ENCODE peak calls at places on chromosomes 16 and 17, in six cellular contexts. U, D, A, S, F and Y are unnamed samples.

GRCh38 chr17:19383681-19384470 is 3.1 kb downstream of the MFAP4 start:
- DNase-seq in F (no peak), U (no peak), A (no peak), S (no peak), D (no peak), Y (no peak)

GRCh38 chr16:53775821-53776431 is 72.0 kb downstream of the FTO start:
- DNase-seq in S (no peak), A (no peak), D (peak), F (peak), U (no peak), Y (peak)

GRCh38 chr17:81528651-81529436 is 667 bp downstream of the FSCN2 start:
- DNase-seq in S (no peak), F (no peak), A (no peak), U (no peak), D (no peak), Y (no peak)

GRCh38 chr16:31090540-31090939 is 1.8 kb upstream of the PRSS53 start:
- DNase-seq in F (no peak), U (no peak), S (no peak), A (no peak), D (no peak), Y (no peak)

GRCh38 chr16:81443688-81444447 is 740 bp upstream of the CMIP start:
- DNase-seq in F (no peak), U (no peak), D (no peak), S (no peak), A (no peak), Y (no peak)

GRCh38 chr17:31155208-31155810 is 60.5 kb downstream of the NF1 start:
- DNase-seq in F (no peak), S (no peak), A (no peak), U (no peak), D (no peak), Y (no peak)

GRCh38 chr17:61579961-61580360 is 11.1 kb downstream of the NACA2 start:
- DNase-seq in U (no peak), A (no peak), F (peak), S (no peak), D (no peak), Y (no peak)

GRCh38 chr16:10616744-10617640 is 36.6 kb upstream of the EMP2 start:
- DNase-seq in U (no peak), F (peak), D (peak), A (no peak), S (peak), Y (peak)

GRCh38 chr17:57465551-57465950 is 209.2 kb downstream of the MSI2 start:
- DNase-seq in F (no peak), A (no peak), U (no peak), S (no peak), D (no peak), Y (no peak)

GRCh38 chr17:47305302-47305923 is 18.3 kb upstream of the EFCAB13 start:
- DNase-seq in D (peak), S (no peak), U (peak), F (peak), A (no peak), Y (no peak)

GRCh38 chr17:17565471-17566365 is 25.8 kb downstream of the PEMT start:
- DNase-seq in A (no peak), D (no peak), F (no peak), S (no peak), U (no peak), Y (no peak)

DNA sequence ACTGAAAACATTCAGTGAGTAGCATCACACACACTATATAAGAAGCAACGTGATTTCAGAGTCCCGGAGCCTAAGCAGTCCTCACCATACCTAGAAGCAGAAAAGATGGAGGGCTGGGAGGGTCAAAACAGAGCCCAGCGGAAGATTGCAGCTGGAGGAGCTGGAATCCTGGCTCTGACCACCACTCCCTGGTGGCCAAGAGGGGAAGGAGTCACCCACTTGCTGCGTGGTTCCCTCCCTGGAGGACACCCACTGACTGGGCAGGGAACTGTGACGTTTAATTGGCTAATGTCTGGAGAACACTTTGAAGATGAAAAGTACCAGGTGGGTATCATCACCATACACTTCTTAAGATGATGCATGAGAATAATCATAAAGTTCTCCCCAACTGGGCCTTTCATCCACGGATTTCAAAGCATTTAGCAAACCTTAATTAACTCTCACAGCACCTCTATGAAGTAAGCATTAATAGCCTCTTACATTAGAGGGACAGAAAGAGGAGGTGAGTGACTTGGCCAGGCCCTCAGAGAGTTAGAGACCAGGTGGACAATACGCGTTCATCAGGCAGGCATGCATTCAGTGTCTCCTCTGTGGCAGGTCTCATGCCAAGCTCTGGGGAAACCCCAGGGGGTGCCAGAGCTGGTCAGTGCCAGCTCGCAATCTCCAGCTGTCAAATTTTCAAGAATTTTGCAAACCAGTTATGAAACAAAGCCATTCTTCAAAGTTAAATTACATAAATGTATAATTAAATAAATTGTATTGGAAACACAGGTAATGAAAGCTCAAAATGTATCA is 137.9 kb downstream of the AXIN2 start:
- DNase-seq in U (no peak), S (no peak), A (no peak), D (no peak), F (no peak), Y (no peak)
- TF ChIP-seq MYC in U (no peak), S (no peak), A (no peak), D (no peak), F (no peak), Y (no peak)

GRCh38 chr16:79184464-79184863 is 416.1 kb downstream of the MAF start:
- DNase-seq in F (no peak), D (no peak), S (no peak), A (no peak), U (no peak), Y (no peak)

GRCh38 chr16:79182618-79183017 is 417.9 kb downstream of the MAF start:
- DNase-seq in F (no peak), U (no peak), A (no peak), D (no peak), S (no peak), Y (no peak)

GRCh38 chr16:79183571-79183970 is 417.0 kb downstream of the MAF start:
- DNase-seq in S (no peak), F (no peak), U (no peak), A (no peak), D (no peak), Y (no peak)

GRCh38 chr16:79185681-79186080 is 414.9 kb downstream of the MAF start:
- DNase-seq in S (no peak), D (no peak), U (no peak), F (no peak), A (no peak), Y (no peak)

GRCh38 chr16:79181419-79181818 is 419.1 kb downstream of the MAF start:
- DNase-seq in D (no peak), F (no peak), U (no peak), S (no peak), A (no peak), Y (no peak)
- H3K4me3 ChIP-seq in D (no peak), F (no peak), U (no peak), S (no peak), A (no peak), Y (no peak)

DNA sequence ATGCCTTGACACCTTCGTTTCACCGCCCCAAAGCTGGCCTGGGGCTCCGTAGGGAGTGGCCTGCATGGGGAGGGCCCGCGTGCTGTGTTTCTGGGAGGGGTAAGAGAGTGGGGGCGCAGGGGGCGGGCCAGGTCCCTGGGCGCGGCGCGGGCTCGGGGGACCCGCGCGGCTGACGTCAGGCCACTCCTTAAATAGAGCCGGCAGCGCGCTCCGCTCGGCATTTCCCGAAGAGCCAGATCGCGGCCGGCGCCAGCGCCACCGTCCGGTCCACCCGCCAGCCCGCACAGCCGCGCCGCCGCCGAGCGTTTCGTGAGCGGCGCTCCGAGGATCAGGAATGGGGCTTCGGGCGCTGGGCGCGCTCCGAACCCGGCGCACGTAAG is at the start of gene HS3ST2:
- DNase-seq in S (no peak), F (no peak), A (no peak), U (no peak), D (no peak), Y (no peak)
- TF ChIP-seq MYC in S (no peak), F (no peak), A (no peak), U (no peak), D (no peak), Y (no peak)

DNA sequence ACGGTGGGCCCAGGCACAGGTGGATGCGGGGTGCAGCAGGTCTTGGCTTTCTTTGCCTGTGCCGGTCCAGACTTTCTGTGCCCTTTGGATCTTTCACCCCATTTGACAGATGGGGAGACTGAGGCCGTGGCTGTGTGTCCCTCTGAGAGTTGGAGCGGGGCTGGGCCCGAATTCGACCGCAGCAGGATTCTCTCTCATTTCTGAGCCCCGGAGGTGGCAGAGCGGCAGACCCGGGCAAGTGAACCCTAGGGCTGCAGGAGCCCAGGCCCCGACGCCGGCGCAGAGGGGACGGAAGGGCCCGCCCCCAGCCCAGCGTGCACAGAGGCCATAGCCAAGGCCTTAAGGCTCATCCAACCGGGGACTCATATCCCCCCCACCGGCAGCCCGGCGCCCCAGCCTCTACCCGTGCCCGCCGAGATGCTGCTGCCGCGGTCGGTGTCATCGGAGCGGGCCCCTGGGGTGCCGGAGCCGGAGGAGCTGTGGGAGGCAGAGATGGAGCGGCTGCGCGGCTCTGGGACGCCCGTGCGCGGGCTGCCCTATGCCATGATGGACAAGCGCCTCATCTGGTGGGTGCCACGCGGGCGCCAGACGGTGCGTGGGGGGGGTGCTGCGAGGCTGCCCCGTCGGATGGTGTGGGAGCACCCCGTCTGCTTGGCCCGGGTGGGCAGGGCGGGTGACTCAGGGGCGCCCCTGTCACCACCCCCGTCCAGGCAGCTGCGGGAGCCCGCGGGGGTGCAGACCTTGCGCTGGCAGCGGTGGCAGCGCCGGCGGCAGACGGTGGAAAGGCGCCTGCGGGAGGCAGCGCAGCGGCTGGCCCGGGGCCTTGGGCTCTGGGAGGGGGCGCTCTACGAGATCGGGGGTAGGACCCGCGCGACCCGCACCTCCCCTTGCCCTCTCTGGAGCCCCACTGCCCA is 858 bp downstream of the TMC8 start:
- DNase-seq in F (no peak), S (no peak), U (no peak), D (no peak), A (no peak), Y (no peak)
- H3K4me3 ChIP-seq in F (no peak), S (no peak), U (no peak), D (no peak), A (peak), Y (no peak)

GRCh38 chr17:6589266-6589946 is 33.1 kb upstream of the PITPNM3 start:
- DNase-seq in F (no peak), U (no peak), A (no peak), S (no peak), D (no peak), Y (no peak)

GRCh38 chr17:6591599-6592158 is 35.3 kb upstream of the PITPNM3 start:
- DNase-seq in A (no peak), S (no peak), D (peak), F (peak), U (no peak), Y (no peak)

GRCh38 chr17:6596076-6596475 is 39.7 kb upstream of the PITPNM3 start:
- DNase-seq in D (no peak), A (no peak), U (no peak), F (no peak), S (no peak), Y (no peak)

GRCh38 chr17:6588165-6588564 is 31.8 kb upstream of the PITPNM3 start:
- DNase-seq in S (no peak), D (no peak), U (no peak), F (no peak), A (no peak), Y (no peak)

GRCh38 chr17:6592193-6592592 is 35.8 kb upstream of the PITPNM3 start:
- DNase-seq in U (no peak), S (no peak), D (peak), F (peak), A (no peak), Y (no peak)
- TF ChIP-seq MYC in U (no peak), S (no peak), D (no peak), F (no peak), A (no peak), Y (no peak)

DNA sequence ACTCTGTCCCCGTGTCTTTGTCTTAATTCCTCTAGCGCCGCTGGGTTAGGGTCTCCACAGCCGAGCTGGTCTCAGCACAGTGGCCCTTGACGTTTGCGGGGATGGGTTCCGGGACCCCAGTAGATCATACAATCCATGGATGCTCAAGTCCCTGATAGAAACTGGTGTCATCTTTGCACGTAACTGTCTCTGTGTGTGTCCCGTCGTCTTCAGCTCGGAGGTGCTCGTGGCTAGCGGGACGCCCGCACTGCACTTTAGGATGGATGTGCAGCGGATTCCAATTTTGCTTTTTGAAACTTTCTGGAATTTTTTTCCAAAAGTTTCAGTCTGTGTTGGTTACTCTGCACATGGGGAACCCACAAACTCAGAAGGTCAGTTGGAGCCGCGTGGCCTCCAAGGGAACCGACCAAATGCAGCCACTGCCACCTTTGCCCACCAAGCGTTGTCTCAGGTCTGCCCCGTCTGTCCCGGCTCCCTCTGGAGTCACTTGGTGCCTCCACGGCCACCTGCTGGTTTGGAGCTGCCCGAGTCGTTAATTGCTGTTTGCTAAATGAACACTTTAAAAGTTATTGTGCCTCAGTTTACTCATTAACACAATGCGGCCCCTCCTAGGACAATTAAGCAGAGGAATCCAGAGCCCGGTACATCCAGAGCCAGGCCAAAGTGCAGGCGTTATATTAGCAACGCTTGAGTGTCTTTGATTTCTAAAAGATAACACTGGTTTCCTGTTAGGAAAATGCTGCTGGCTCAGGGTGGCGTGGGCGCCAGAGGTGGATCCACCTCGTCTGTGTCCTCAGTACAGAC is 5.3 kb upstream of the DPEP1 start:
- DNase-seq in D (no peak), S (no peak), F (no peak), U (no peak), A (no peak), Y (no peak)
- H3K4me3 ChIP-seq in D (no peak), S (no peak), F (no peak), U (no peak), A (no peak), Y (no peak)

DNA sequence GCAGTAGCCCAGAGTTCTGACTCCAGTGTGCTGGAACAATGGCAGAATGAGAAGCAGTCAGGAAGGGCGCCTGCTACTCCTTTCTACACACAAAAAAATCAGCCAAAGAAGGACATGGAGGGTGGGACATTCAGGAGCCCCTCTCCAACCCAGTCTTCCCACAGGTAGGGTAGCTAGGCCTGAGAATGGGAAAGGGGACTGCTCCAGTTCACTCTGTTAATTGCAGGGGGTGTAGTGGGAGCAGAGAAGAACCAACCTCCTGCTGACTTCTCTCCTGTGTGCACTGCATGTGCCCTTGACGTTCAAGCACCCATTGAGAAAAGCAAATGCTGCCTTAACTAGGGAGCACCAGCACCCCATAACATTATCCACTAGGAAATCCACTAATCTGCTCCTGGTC is 119.1 kb upstream of the IRX6 start:
- DNase-seq in A (no peak), F (no peak), D (no peak), S (no peak), U (no peak), Y (no peak)
- TF ChIP-seq MYC in A (no peak), F (no peak), D (no peak), S (no peak), U (no peak), Y (no peak)

GRCh38 chr17:181213-182163 is at the start of gene DOC2B:
- DNase-seq in U (peak), F (no peak), S (no peak), D (no peak), A (no peak), Y (no peak)
- H3K4me3 ChIP-seq in U (no peak), F (peak), S (no peak), D (peak), A (no peak), Y (no peak)